ENCODE peak calls at places on chromosome 3, in nine cellular contexts. P is ovary, W is tibial nerve, R is A549, G is H1, O is transverse colon, B is GM12878, Z is K562, X is SK-N-SH. I is an unnamed sample.

GRCh38 chr3:176796371-176796770 is 400.9 kb downstream of the TBL1XR1 start:
- DNase-seq in P (no peak), W (no peak), R (no peak), G (no peak), O (no peak), B (no peak), Z (no peak), X (no peak), I (no peak)

GRCh38 chr3:70531063-70531657 is 218.7 kb upstream of the MDFIC2 start:
- DNase-seq in P (no peak), W (no peak), R (peak), G (no peak), O (no peak), B (no peak), Z (peak), X (peak), I (no peak)

GRCh38 chr3:56985460-56986327 is 74.8 kb upstream of the SPATA12 start:
- DNase-seq in P (no peak), W (no peak), R (no peak), G (no peak), O (no peak), B (no peak), Z (no peak), X (peak), I (no peak)

GRCh38 chr3:183584246-183584913 is 28.9 kb upstream of the KLHL6 start:
- DNase-seq in P (peak), W (peak), R (no peak), G (no peak), O (peak), B (no peak), Z (no peak), X (peak), I (no peak)

GRCh38 chr3:65019412-65020093 is 331.8 kb upstream of the ADAMTS9 start:
- DNase-seq in P (no peak), W (no peak), R (no peak), G (no peak), O (no peak), B (no peak), Z (no peak), X (no peak), I (no peak)

GRCh38 chr3:125622381-125622788 is 27.1 kb upstream of the OSBPL11 start:
- DNase-seq in P (no peak), W (no peak), R (no peak), G (no peak), O (no peak), B (no peak), Z (no peak), X (no peak), I (no peak)

GRCh38 chr3:112136959-112137693 is 4.1 kb upstream of the GCSAM start:
- DNase-seq in P (no peak), W (peak), R (no peak), G (peak), O (peak), B (no peak), Z (no peak), X (no peak), I (no peak)

GRCh38 chr3:170012683-170013400 is 25.0 kb upstream of the GPR160 start:
- DNase-seq in P (no peak), W (no peak), R (no peak), G (no peak), O (no peak), B (no peak), Z (no peak), X (no peak), I (no peak)

GRCh38 chr3:12179441-12179840 is 20.7 kb upstream of the TIMP4 start:
- DNase-seq in P (no peak), W (no peak), R (no peak), G (no peak), O (no peak), B (no peak), Z (no peak), X (no peak), I (no peak)

GRCh38 chr3:179726075-179726742 is 73.4 kb downstream of the USP13 start:
- DNase-seq in P (no peak), W (no peak), R (no peak), G (no peak), O (no peak), B (no peak), Z (no peak), X (no peak), I (no peak)

GRCh38 chr3:12963869-12964712 is 109.1 kb downstream of the IQSEC1 start:
- DNase-seq in P (peak), W (peak), R (no peak), G (no peak), O (no peak), B (no peak), Z (no peak), X (no peak), I (no peak)

GRCh38 chr3:187264946-187265345 is 26.6 kb downstream of the MASP1 start:
- DNase-seq in P (no peak), W (no peak), R (no peak), G (no peak), O (no peak), B (no peak), Z (no peak), X (no peak), I (no peak)

GRCh38 chr3:97821413-97821809 is 400 bp upstream of the CRYBG3 start:
- DNase-seq in P (no peak), W (peak), R (peak), G (no peak), O (peak), B (no peak), Z (peak), X (peak), I (peak)

GRCh38 chr3:64354956-64355355 is 129.7 kb upstream of the PRICKLE2 start:
- DNase-seq in P (no peak), W (no peak), R (no peak), G (no peak), O (no peak), B (no peak), Z (no peak), X (no peak), I (no peak)

GRCh38 chr3:123884258-123884831 is at the start of gene MYLK:
- DNase-seq in P (peak), W (peak), R (peak), G (peak), O (peak), B (no peak), Z (peak), X (peak), I (peak)

GRCh38 chr3:107271787-107272387 is 105.4 kb upstream of the CCDC54 start:
- DNase-seq in P (no peak), W (no peak), R (peak), G (no peak), O (no peak), B (no peak), Z (peak), X (peak), I (no peak)

GRCh38 chr3:14472471-14473351 is 67.4 kb downstream of the GRIP2 start:
- DNase-seq in P (peak), W (no peak), R (peak), G (no peak), O (peak), B (no peak), Z (no peak), X (no peak), I (no peak)

GRCh38 chr3:20462723-20463122 is 276.7 kb upstream of the SGO1 start:
- DNase-seq in P (no peak), W (no peak), R (no peak), G (no peak), O (no peak), B (no peak), Z (no peak), X (no peak), I (no peak)

GRCh38 chr3:75224419-75224818 is 439.7 kb upstream of the FRG2C start:
- DNase-seq in P (no peak), W (no peak), R (no peak), G (no peak), O (no peak), B (no peak), Z (no peak), X (no peak), I (no peak)

DNA sequence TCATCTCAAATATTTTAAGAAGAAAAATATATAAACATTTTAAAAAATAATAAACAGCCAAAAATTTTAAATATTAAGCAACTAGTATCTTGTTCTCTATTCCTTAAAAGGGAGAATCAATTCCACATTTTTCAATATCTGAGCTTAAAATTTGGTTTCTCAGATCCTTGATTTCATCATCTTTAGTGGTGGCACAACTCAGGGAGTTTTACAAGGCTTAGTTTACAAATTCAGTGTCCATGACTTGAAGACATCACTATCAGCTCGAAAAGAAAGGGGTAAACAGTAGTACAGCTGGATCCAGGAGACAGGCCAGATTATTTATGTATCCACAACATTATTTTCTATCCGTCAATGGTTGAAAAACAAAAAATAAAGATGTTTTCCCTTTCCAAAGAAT is 11.6 kb downstream of the IGF2BP2 start:
- DNase-seq in P (no peak), W (no peak), R (no peak), G (no peak), O (no peak), B (no peak), Z (no peak), X (no peak), I (no peak)
- TF ChIP-seq EP300 in P (no peak), W (no peak), R (no peak), G (no peak), O (no peak), B (no peak), Z (no peak), X (no peak), I (no peak)

DNA sequence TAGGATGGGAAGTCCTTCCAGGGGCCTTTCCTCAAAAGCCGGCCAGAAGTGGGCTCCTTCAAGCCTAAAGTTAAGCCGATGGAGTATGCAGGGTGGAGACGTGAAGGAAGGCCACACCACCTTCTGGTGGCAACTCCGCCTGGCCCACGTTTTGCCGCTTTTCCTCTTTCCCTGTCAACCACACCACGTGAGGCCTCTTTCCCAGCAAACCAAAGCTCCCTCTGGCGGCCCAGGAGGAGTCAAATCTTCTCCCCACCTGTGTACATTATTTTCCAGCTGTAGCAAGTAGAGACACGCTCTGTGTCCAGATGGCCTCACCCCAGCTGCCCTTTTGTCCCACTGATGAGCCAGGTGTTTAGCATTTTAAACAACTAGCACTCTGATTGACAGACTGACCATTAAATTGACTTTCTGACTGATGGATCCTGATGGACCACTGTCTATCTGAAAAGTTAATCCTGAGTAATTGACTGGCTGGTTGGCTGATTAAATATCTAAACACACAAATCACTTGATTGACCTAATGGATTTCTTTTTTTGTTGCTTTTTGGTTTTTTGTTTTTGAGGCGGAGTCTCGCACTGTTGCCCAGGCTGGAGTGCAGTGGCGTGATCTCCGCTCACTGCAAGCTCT is 59.6 kb upstream of the ZBTB38 start:
- DNase-seq in P (peak), W (peak), R (peak), G (peak), O (peak), B (no peak), Z (peak), X (peak), I (peak)
- TF ChIP-seq EP300 in P (no peak), W (no peak), R (no peak), G (no peak), O (no peak), B (no peak), Z (no peak), X (no peak), I (no peak)

GRCh38 chr3:116444819-116445290 is 432 bp downstream of the LSAMP start:
- DNase-seq in P (no peak), W (no peak), R (no peak), G (no peak), O (no peak), B (no peak), Z (no peak), X (peak), I (no peak)

GRCh38 chr3:116445291-116445841 is at the start of gene LSAMP:
- DNase-seq in P (peak), W (no peak), R (no peak), G (peak), O (peak), B (no peak), Z (no peak), X (peak), I (no peak)

GRCh38 chr3:116443096-116443793 is 2.0 kb downstream of the LSAMP start:
- DNase-seq in P (no peak), W (no peak), R (no peak), G (no peak), O (no peak), B (no peak), Z (no peak), X (peak), I (no peak)

GRCh38 chr3:116442331-116443021 is 2.8 kb downstream of the LSAMP start:
- DNase-seq in P (no peak), W (no peak), R (no peak), G (no peak), O (no peak), B (no peak), Z (no peak), X (no peak), I (no peak)

GRCh38 chr3:116444099-116444700 is 1.1 kb downstream of the LSAMP start:
- DNase-seq in P (no peak), W (no peak), R (no peak), G (no peak), O (no peak), B (no peak), Z (no peak), X (no peak), I (no peak)
- TF ChIP-seq EP300 in P (no peak), W (no peak), R (no peak), G (no peak), O (no peak), B (no peak), Z (no peak), X (no peak), I (no peak)

DNA sequence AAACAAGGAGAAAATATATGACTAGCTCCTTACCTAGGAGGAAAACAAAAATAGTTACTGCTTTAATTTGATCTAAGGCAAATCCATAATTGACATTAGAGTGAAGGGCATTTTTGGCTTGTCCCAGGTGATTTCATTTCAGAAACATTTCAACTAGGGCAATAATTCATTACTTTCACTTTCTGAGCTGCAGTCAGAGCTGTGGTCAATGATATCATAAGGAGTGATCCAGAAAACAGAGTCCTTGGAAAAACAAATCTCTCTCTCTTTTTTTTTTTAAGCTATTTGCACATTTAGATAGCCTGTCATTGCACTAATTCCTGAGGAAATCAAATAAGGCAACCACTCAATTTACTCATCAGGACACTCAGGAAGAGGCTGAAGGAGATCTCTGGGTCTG is 269.5 kb upstream of the LRRC3B start:
- DNase-seq in P (no peak), W (no peak), R (no peak), G (no peak), O (no peak), B (no peak), Z (no peak), X (no peak), I (no peak)
- TF ChIP-seq EP300 in P (no peak), W (no peak), R (no peak), G (no peak), O (no peak), B (no peak), Z (no peak), X (no peak), I (no peak)

DNA sequence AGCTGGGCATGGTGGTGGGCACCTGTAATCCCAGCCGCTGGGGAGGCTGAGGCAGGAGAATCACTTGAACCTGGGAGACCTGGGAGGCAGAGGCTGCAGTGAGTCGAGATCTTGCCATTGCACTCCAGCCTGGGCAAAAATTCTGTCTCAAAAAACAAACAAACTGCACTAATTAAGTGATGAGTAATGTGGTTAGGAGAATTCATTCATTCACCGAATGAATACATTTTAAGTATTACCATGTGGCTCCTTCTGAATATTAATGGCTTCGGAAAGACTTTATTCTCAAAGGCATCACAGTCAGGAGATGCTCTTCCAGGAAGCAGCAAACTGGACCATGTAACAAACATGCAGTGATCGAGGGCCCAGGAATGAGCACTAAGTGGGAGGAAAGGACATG is 23.6 kb downstream of the SPTSSB start:
- DNase-seq in P (no peak), W (no peak), R (no peak), G (no peak), O (no peak), B (no peak), Z (no peak), X (no peak), I (no peak)
- TF ChIP-seq EP300 in P (no peak), W (no peak), R (no peak), G (no peak), O (no peak), B (no peak), Z (no peak), X (no peak), I (no peak)

DNA sequence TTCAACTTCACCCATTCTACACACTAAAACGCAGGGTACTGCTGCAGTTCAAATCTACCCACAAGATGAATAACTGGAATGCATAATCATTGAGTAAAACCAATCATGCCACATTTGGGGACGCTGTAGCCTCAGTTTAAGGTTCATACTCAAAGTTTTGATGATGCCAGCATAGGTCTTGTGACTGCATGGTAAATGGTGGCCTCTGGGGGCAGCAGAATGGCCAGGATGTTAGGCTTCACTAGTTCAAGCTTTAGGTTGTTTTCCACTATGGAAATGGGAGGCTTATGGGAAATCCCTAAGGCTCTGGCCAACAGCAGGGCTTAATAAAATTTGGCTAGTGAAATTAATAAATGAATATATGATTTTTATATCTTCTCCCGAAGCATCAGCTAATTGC is 104.3 kb upstream of the TSC22D2 start:
- DNase-seq in P (no peak), W (no peak), R (peak), G (no peak), O (no peak), B (peak), Z (peak), X (no peak), I (no peak)
- TF ChIP-seq EP300 in P (no peak), W (no peak), R (no peak), G (no peak), O (no peak), B (no peak), Z (no peak), X (no peak), I (no peak)

GRCh38 chr3:161859870-161860450 is 363.4 kb downstream of the OTOL1 start:
- DNase-seq in P (no peak), W (no peak), R (no peak), G (no peak), O (no peak), B (no peak), Z (no peak), X (no peak), I (no peak)

GRCh38 chr3:161851941-161852566 is 355.4 kb downstream of the OTOL1 start:
- DNase-seq in P (peak), W (peak), R (peak), G (peak), O (peak), B (peak), Z (peak), X (peak), I (peak)

GRCh38 chr3:161859057-161859456 is 362.4 kb downstream of the OTOL1 start:
- DNase-seq in P (no peak), W (no peak), R (no peak), G (no peak), O (no peak), B (no peak), Z (no peak), X (no peak), I (no peak)

GRCh38 chr3:161852744-161853143 is 356.1 kb downstream of the OTOL1 start:
- DNase-seq in P (no peak), W (no peak), R (no peak), G (no peak), O (no peak), B (no peak), Z (no peak), X (no peak), I (no peak)

DNA sequence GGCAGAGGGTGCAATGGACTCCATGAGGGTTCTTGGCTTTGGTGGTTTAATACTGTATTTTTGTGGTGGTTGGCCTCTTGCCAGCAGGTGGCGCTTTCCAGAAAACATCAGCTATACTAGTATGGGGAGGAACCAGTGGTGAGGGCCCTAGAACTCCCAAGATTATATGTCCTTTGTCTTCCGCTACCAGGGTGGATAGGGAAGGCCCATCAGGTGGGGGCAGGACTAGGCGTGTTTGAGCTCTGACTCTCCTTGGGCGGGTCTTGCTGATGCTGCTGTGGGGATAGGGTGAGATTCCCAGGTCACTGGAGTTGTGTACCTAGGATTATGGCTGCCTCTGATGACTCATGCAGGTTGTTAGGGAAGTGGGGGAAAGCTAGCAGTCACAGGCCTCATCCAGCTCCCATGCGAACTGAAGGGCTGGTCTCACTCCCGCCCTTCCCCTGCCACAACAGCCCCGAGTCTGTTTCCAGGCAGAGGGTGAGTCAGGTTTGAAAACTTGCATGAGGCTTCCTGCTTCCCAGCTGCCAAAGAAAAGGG is 357.7 kb downstream of the OTOL1 start:
- DNase-seq in P (no peak), W (no peak), R (no peak), G (peak), O (peak), B (no peak), Z (no peak), X (peak), I (peak)
- TF ChIP-seq EP300 in P (no peak), W (no peak), R (no peak), G (no peak), O (no peak), B (no peak), Z (no peak), X (no peak), I (no peak)

DNA sequence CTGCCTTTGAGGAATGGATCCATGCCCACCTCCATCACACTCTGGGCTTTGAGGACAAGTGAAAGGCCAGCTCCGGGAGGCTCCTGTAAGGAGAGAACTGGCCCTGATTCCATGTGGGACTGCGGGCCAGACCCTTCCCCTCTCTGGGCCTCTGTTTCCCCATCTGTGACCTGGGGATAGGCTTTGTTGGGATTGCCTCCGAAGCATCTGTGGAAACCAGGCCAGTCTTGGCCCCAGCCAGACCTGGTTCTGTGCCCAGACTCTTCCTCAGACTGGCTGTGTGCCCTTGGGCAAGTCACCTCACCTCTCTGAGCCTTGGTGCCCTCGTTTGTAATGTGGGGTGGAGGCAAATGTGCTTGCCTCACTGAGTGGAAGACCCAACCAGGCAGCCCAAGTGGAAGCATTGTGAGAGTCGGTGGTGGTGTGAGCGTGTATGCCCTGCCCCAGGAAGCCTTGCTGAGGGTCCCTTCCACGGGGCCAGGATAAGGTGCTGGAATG is 21.0 kb upstream of the SEC13 start:
- DNase-seq in P (no peak), W (no peak), R (no peak), G (no peak), O (no peak), B (no peak), Z (no peak), X (peak), I (no peak)
- TF ChIP-seq EP300 in P (no peak), W (no peak), R (no peak), G (no peak), O (no peak), B (no peak), Z (no peak), X (no peak), I (no peak)

I was measured in stomach.